ENCODE peak calls at places on chromosomes 16 and 17, in nine cellular contexts. S is NCI-H1694 treated with DMSO at 0.1 percent for 48 hours; I is hippocampal formation; L is cardiac muscle cell; B is GM12891; E is neural crest cell; A is T-helper 2 cell; J is dermis microvascular lymphatic vessel endothelial cell; Z is activated CD4-positive, alpha-beta T cell treated with anti-CD3 and anti-CD28 coated beads for 24 hours. D is an unnamed sample.

GRCh38 chr17:69326302-69327059 is 452 bp downstream of the ABCA5 start:
- DNase-seq in S (peak), I (no peak), J (peak), Z (no peak), B (no peak), L (peak), E (no peak), A (peak), D (no peak)

GRCh38 chr17:14307560-14308024 is 6.7 kb downstream of the HS3ST3B1 start:
- DNase-seq in B (no peak), E (no peak), I (no peak), S (no peak), J (no peak), Z (no peak), L (peak), A (peak), D (no peak)

GRCh38 chr17:73758245-73758644 is 114.0 kb upstream of the SDK2 start:
- DNase-seq in S (no peak), E (no peak), L (no peak), B (no peak), Z (no peak), A (no peak), J (no peak), I (no peak), D (no peak)

GRCh38 chr17:55303701-55304145 is 39.0 kb downstream of the HLF start:
- DNase-seq in S (no peak), Z (no peak), A (peak), B (no peak), I (no peak), J (no peak), L (peak), E (no peak), D (no peak)

GRCh38 chr17:75874323-75875181 is 3.8 kb downstream of the TRIM47 start:
- DNase-seq in L (no peak), I (no peak), S (no peak), B (no peak), E (no peak), J (no peak), Z (no peak), A (no peak), D (no peak)

GRCh38 chr17:39761861-39762496 is 24.2 kb downstream of the GRB7 start:
- DNase-seq in L (no peak), J (no peak), B (no peak), E (no peak), A (no peak), I (no peak), Z (no peak), S (no peak), D (no peak)

GRCh38 chr17:1643999-1644492 is 1.5 kb downstream of the SCARF1 start:
- DNase-seq in S (no peak), I (no peak), E (no peak), A (no peak), L (peak), B (no peak), J (peak), Z (no peak), D (no peak)

GRCh38 chr17:69042308-69042707 is 18.4 kb downstream of the ABCA9 start:
- DNase-seq in I (no peak), A (no peak), B (no peak), E (no peak), S (no peak), L (no peak), Z (no peak), J (no peak), D (no peak)

GRCh38 chr17:82242977-82243647 is 14.3 kb downstream of the SLC16A3 start:
- DNase-seq in I (peak), Z (no peak), J (no peak), A (no peak), S (peak), B (no peak), E (no peak), L (peak), D (no peak)

GRCh38 chr16:67517661-67518423 is 10.8 kb upstream of the RIPOR1 start:
- DNase-seq in J (no peak), A (no peak), Z (no peak), E (no peak), I (no peak), L (no peak), B (no peak), S (no peak), D (no peak)

GRCh38 chr17:61658183-61658582 is 67.2 kb upstream of the NACA2 start:
- DNase-seq in I (no peak), E (no peak), A (no peak), J (no peak), Z (no peak), B (no peak), L (no peak), S (no peak), D (no peak)

GRCh38 chr17:57943645-57944044 is 11.6 kb downstream of the CUEDC1 start:
- DNase-seq in B (no peak), Z (no peak), I (no peak), S (no peak), L (no peak), J (no peak), E (no peak), A (no peak), D (no peak)

GRCh38 chr16:21590287-21590686 is 9.1 kb upstream of the METTL9 start:
- DNase-seq in Z (no peak), I (no peak), A (no peak), J (no peak), L (peak), E (no peak), S (no peak), B (no peak), D (no peak)

D was measured in GM12892.